ENCODE peak calls at places on chromosomes 4 and X, in ten cellular contexts. Z is HS-5, H is NCI-H1930, E is thyroid gland, Q is GM06990, I is NCI-H146, V is iris pigment epithelial cell, C is Peyer's patch, J is SK-N-MC, T is heart left ventricle. R is an unnamed sample.

GRCh38 chrX:103157511-103158316 is 57.2 kb upstream of the BEX4 start:
- DNase-seq in H (no peak), T (no peak), Q (no peak), Z (no peak), E (peak), V (peak), J (no peak), C (no peak), I (no peak), R (no peak)

GRCh38 chrX:48465336-48465933 is 4.6 kb downstream of the SLC38A5 start:
- DNase-seq in J (no peak), I (no peak), Z (peak), Q (no peak), E (no peak), T (no peak), V (peak), H (no peak), C (no peak), R (no peak)

GRCh38 chr4:118718511-118719170 is 33.4 kb downstream of the METTL14 start:
- DNase-seq in C (no peak), T (no peak), E (no peak), Z (no peak), Q (no peak), V (no peak), I (no peak), H (no peak), J (no peak), R (no peak)

GRCh38 chrX:30874851-30875250 is 14.2 kb downstream of the TAB3 start:
- DNase-seq in V (no peak), T (no peak), J (no peak), Q (no peak), I (no peak), E (no peak), H (no peak), C (no peak), Z (no peak), R (no peak)

GRCh38 chr4:77263247-77263646 is 106.2 kb downstream of the CCNG2 start:
- DNase-seq in Z (no peak), H (no peak), C (no peak), I (no peak), Q (no peak), J (no peak), V (peak), E (peak), T (no peak), R (no peak)

GRCh38 chr4:76984127-76984526 is 34.6 kb downstream of the SEPTIN11 start:
- DNase-seq in C (no peak), J (peak), I (no peak), Q (peak), Z (no peak), E (no peak), T (no peak), V (peak), H (no peak), R (no peak)

GRCh38 chr4:174282836-174283506 is 496 bp downstream of the FBXO8 start:
- DNase-seq in T (peak), Q (peak), Z (peak), E (peak), I (peak), V (peak), C (peak), H (peak), J (peak), R (peak)

GRCh38 chr4:144655491-144655890 is 9.5 kb downstream of the HHIP start:
- DNase-seq in C (no peak), J (no peak), V (no peak), T (no peak), H (no peak), E (no peak), Q (no peak), Z (no peak), I (peak), R (no peak)

GRCh38 chr4:83112678-83113428 is 1.7 kb downstream of the PLAC8 start:
- DNase-seq in Z (no peak), J (no peak), I (no peak), V (peak), T (no peak), H (no peak), Q (peak), C (no peak), E (no peak), R (peak)

GRCh38 chr4:95190751-95191436 is 357.9 kb downstream of the UNC5C start:
- DNase-seq in Q (no peak), E (no peak), I (no peak), J (no peak), V (no peak), Z (no peak), T (no peak), C (no peak), H (no peak), R (no peak)

GRCh38 chrX:14964500-14964899 is 91.3 kb downstream of the MOSPD2 start:
- DNase-seq in V (peak), T (no peak), J (no peak), E (no peak), H (no peak), Q (no peak), I (no peak), C (no peak), Z (no peak), R (no peak)

GRCh38 chrX:97931586-97931985 is 1047.9 kb downstream of the RPA4 start:
- DNase-seq in Q (no peak), T (no peak), E (no peak), C (no peak), I (no peak), Z (no peak), V (no peak), H (no peak), J (no peak), R (no peak)

GRCh38 chr4:10077101-10077491 is 39.5 kb downstream of the WDR1 start:
- DNase-seq in T (no peak), H (no peak), Z (no peak), J (no peak), I (no peak), C (no peak), Q (no peak), V (no peak), E (no peak), R (no peak)

GRCh38 chrX:39397561-39398200 is 596.4 kb downstream of the MID1IP1 start:
- DNase-seq in I (peak), V (no peak), T (no peak), J (no peak), Q (no peak), Z (no peak), C (no peak), E (peak), H (no peak), R (no peak)

GRCh38 chr4:106495498-106495897 is 126.9 kb upstream of the GIMD1 start:
- DNase-seq in Z (no peak), J (peak), I (no peak), V (no peak), C (no peak), T (no peak), H (no peak), E (no peak), Q (no peak), R (no peak)

GRCh38 chr4:91936301-91936700 is 367.5 kb upstream of the GRID2 start:
- DNase-seq in T (no peak), C (no peak), H (no peak), V (peak), E (peak), J (peak), Z (no peak), Q (no peak), I (no peak), R (no peak)

GRCh38 chr4:93983133-93983532 is 154.6 kb downstream of the ATOH1 start:
- DNase-seq in J (no peak), V (no peak), E (no peak), H (no peak), Z (no peak), T (no peak), I (no peak), C (no peak), Q (peak), R (no peak)

GRCh38 chr4:145071560-145071959 is 26.4 kb downstream of the ANAPC10 start:
- DNase-seq in I (no peak), V (no peak), J (no peak), E (no peak), C (no peak), H (no peak), Z (no peak), Q (no peak), T (no peak), R (no peak)

GRCh38 chrX:123962006-123962485 is 540 bp downstream of the STAG2 start:
- DNase-seq in T (no peak), V (no peak), E (peak), H (no peak), Q (no peak), J (peak), I (no peak), C (no peak), Z (no peak), R (no peak)

GRCh38 chrX:150094996-150095395 is 156.7 kb upstream of the EOLA2 start:
- DNase-seq in Q (no peak), I (no peak), H (no peak), Z (no peak), V (no peak), C (no peak), T (no peak), J (no peak), E (no peak), R (no peak)

GRCh38 chrX:129790146-129790545 is 10.4 kb downstream of the SASH3 start:
- DNase-seq in Q (no peak), Z (no peak), E (no peak), H (no peak), V (no peak), C (no peak), T (no peak), J (no peak), I (no peak), R (no peak)

GRCh38 chr4:42906906-42907774 is 14.6 kb downstream of the GRXCR1 start:
- DNase-seq in H (no peak), J (no peak), I (no peak), T (no peak), Z (peak), V (peak), E (peak), C (no peak), Q (no peak), R (no peak)

GRCh38 chr4:168511780-168512467 is 15.1 kb downstream of the PALLD start:
- DNase-seq in H (no peak), E (peak), Z (no peak), T (peak), I (no peak), Q (no peak), V (no peak), J (no peak), C (no peak), R (no peak)

GRCh38 chr4:56995525-56995924 is 16.8 kb downstream of the POLR2B start:
- DNase-seq in T (peak), J (no peak), E (no peak), C (no peak), V (peak), I (no peak), Z (no peak), H (no peak), Q (no peak), R (no peak)

GRCh38 chr4:73870778-73871177 is 1.6 kb downstream of the CXCL1 start:
- DNase-seq in C (no peak), J (no peak), I (no peak), E (no peak), Z (no peak), V (peak), H (no peak), T (no peak), Q (no peak), R (no peak)

GRCh38 chr4:26724522-26724921 is 136.1 kb upstream of the STIM2 start:
- DNase-seq in C (no peak), I (no peak), Q (no peak), E (no peak), T (no peak), J (no peak), V (peak), Z (no peak), H (no peak), R (no peak)

GRCh38 chr4:140851032-140851636 is 94.9 kb upstream of the TBC1D9 start:
- DNase-seq in H (peak), Q (peak), I (peak), E (peak), T (no peak), V (peak), J (peak), C (no peak), Z (peak), R (no peak)

GRCh38 chr4:2396781-2397368 is 21.6 kb downstream of the ZFYVE28 start:
- DNase-seq in Q (no peak), H (no peak), T (no peak), I (no peak), E (no peak), Z (no peak), J (no peak), C (peak), V (no peak), R (no peak)

GRCh38 chr4:153573881-153574807 is 108.0 kb downstream of the TMEM131L start:
- DNase-seq in J (peak), H (no peak), C (no peak), I (peak), Z (peak), Q (peak), V (peak), E (peak), T (peak), R (no peak)

GRCh38 chr4:176090115-176090514 is 24.5 kb downstream of the WDR17 start:
- DNase-seq in T (no peak), I (no peak), E (no peak), C (no peak), Z (no peak), J (no peak), Q (no peak), H (no peak), V (no peak), R (peak)

GRCh38 chr4:81221303-81222081 is 6.5 kb upstream of the PRKG2 start:
- DNase-seq in J (no peak), T (no peak), Z (no peak), I (no peak), H (no peak), Q (no peak), C (no peak), E (no peak), V (peak), R (no peak)

GRCh38 chr4:52407545-52407944 is 251.6 kb downstream of the USP46 start:
- DNase-seq in J (no peak), V (no peak), T (no peak), E (no peak), C (no peak), Z (no peak), I (no peak), H (no peak), Q (no peak), R (no peak)

GRCh38 chr4:59127748-59128147 is 2017.6 kb upstream of the IGFBP7 start:
- DNase-seq in V (no peak), T (no peak), Z (no peak), E (no peak), C (no peak), I (peak), H (no peak), J (no peak), Q (no peak), R (no peak)

GRCh38 chrX:10233173-10233572 is 76.4 kb downstream of the CLCN4 start:
- DNase-seq in J (no peak), Q (no peak), Z (no peak), C (no peak), T (no peak), E (no peak), V (peak), I (no peak), H (no peak), R (no peak)

GRCh38 chr4:139815646-139816601 is 150.3 kb downstream of the MGST2 start:
- DNase-seq in J (no peak), Q (no peak), H (no peak), I (no peak), V (peak), C (no peak), Z (peak), E (no peak), T (peak), R (peak)

GRCh38 chr4:141246243-141246642 is 25.5 kb downstream of the ZNF330 start:
- DNase-seq in I (no peak), C (no peak), V (peak), Z (peak), E (no peak), T (no peak), H (no peak), Q (no peak), J (no peak), R (no peak)

R was measured in SIG-M5.